ENCODE peak calls at places on chromosomes 13 and 19, in four cellular contexts. U is tibial nerve, A is pancreas, D is left ventricle myocardium inferior. R is an unnamed sample.

GRCh38 chr13:98509271-98510155 is 67.4 kb downstream of the STK24 start:
- DNase-seq in U (peak), A (no peak), D (peak), R (peak)

GRCh38 chr13:78632956-78633355 is 26.0 kb downstream of the OBI1 start:
- DNase-seq in U (no peak), A (no peak), D (no peak), R (no peak)

GRCh38 chr19:58571575-58571947 is 1.6 kb downstream of the MZF1 start:
- DNase-seq in U (no peak), A (no peak), D (no peak), R (no peak)

GRCh38 chr19:42176990-42177685 is 40.3 kb downstream of the DEDD2 start:
- DNase-seq in U (peak), A (peak), D (peak), R (no peak)

GRCh38 chr13:95204231-95204765 is 97.0 kb downstream of the ABCC4 start:
- DNase-seq in U (no peak), A (no peak), D (no peak), R (no peak)

GRCh38 chr13:23928985-23929384 is 31.7 kb upstream of the C1QTNF9B start:
- DNase-seq in U (no peak), A (no peak), D (no peak), R (no peak)

GRCh38 chr13:34522818-34523217 is 419.3 kb upstream of the NBEA start:
- DNase-seq in U (no peak), A (no peak), D (no peak), R (no peak)

GRCh38 chr13:32021785-32022184 is 9.8 kb upstream of the FRY start:
- DNase-seq in U (no peak), A (no peak), D (no peak), R (no peak)

GRCh38 chr19:15495151-15495550 is 13.2 kb upstream of the CYP4F22 start:
- DNase-seq in U (no peak), A (no peak), D (no peak), R (no peak)

GRCh38 chr19:10238172-10238783 is 7.1 kb upstream of the S1PR2 start:
- DNase-seq in U (no peak), A (no peak), D (peak), R (no peak)

GRCh38 chr13:75384881-75385707 is 96.9 kb downstream of the TBC1D4 start:
- DNase-seq in U (no peak), A (no peak), D (no peak), R (no peak)

GRCh38 chr13:105412171-105412570 is 1123.3 kb downstream of the EFNB2 start:
- DNase-seq in U (no peak), A (no peak), D (no peak), R (no peak)

GRCh38 chr13:73323615-73324014 is 264.8 kb downstream of the KLF5 start:
- DNase-seq in U (no peak), A (no peak), D (no peak), R (no peak)

GRCh38 chr19:12668937-12669271 is 2.3 kb downstream of the WDR83 start:
- DNase-seq in U (peak), A (peak), D (peak), R (no peak)

GRCh38 chr19:5594521-5594950 is 26.8 kb upstream of the TINCR start:
- DNase-seq in U (no peak), A (no peak), D (no peak), R (no peak)

GRCh38 chr19:57566396-57567256 is 7.0 kb upstream of the ZNF550 start:
- DNase-seq in U (no peak), A (no peak), D (no peak), R (no peak)

GRCh38 chr13:41499452-41499851 is 42.1 kb downstream of the RGCC start:
- DNase-seq in U (no peak), A (no peak), D (no peak), R (no peak)

GRCh38 chr19:46189971-46190335 is 39.6 kb upstream of the IGFL1 start:
- DNase-seq in U (no peak), A (no peak), D (no peak), R (no peak)

GRCh38 chr19:3324405-3324856 is 42.0 kb upstream of the NFIC start:
- DNase-seq in U (peak), A (peak), D (peak), R (no peak)

GRCh38 chr13:41467546-41467945 is 10.2 kb downstream of the RGCC start:
- DNase-seq in U (no peak), A (no peak), D (no peak), R (no peak)

GRCh38 chr13:110713981-110714797 is 689 bp downstream of the ING1 start:
- DNase-seq in U (peak), A (peak), D (peak), R (no peak)
- TF ChIP-seq CTCF in U (no peak), A (no peak), D (no peak), R (no peak)

GRCh38 chr19:794989-795658 is 2.1 kb upstream of the PTBP1 start:
- DNase-seq in U (no peak), A (peak), D (no peak), R (no peak)

GRCh38 chr19:797528-798414 is 519 bp downstream of the PTBP1 start:
- DNase-seq in U (peak), A (peak), D (peak), R (peak)

GRCh38 chr19:796692-797527 is at the start of gene PTBP1:
- DNase-seq in U (peak), A (peak), D (peak), R (peak)

GRCh38 chr19:793775-794174 is 3.5 kb upstream of the PTBP1 start:
- DNase-seq in U (no peak), A (no peak), D (no peak), R (no peak)

GRCh38 chr19:795691-796581 is 1.3 kb upstream of the PTBP1 start:
- DNase-seq in U (no peak), A (peak), D (no peak), R (no peak)
- H3K27ac ChIP-seq in U (peak), A (peak), D (peak), R (no peak)

DNA sequence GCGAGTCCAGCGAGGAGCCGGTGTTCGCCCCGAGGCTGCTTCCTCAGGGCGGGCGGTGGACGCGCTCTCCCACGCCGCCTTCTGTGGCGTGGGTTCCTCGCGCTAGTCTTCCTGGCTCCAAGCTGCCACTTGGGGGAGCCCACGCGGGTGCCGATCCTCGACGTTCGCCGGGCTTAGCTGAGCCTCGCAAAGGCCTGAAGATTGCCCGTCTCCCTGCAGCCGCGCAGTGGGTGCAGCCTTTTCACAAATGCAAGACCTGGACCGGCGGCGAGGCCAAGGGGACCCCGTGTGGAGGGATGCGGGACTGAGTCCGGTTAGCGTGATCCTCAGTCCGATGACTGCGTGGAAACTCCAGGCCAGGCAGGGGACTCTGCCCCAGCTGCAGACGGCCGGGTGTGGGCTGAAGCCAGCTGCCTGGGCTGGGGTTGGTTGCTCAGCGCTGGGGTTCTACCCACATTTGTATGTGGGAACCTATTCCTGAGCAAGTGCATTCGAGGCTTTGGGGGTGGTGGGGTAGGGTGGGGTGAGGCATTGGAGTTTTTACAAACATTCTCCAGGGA is 16.6 kb upstream of the LRP3 start:
- DNase-seq in U (no peak), A (peak), D (no peak), R (peak)
- H3K4me3 ChIP-seq in U (peak), A (peak), D (peak), R (peak)

GRCh38 chr19:52748336-52748950 is 13.6 kb upstream of the ZNF611 start:
- DNase-seq in U (no peak), A (no peak), D (no peak), R (no peak)
- TF ChIP-seq CTCF in U (peak), A (no peak), D (peak), R (peak)

GRCh38 chr13:110536006-110536693 is 25.4 kb downstream of the RAB20 start:
- DNase-seq in U (peak), A (peak), D (no peak), R (no peak)

GRCh38 chr13:110537116-110537515 is 24.4 kb downstream of the RAB20 start:
- DNase-seq in U (no peak), A (peak), D (no peak), R (no peak)

GRCh38 chr13:110533771-110534670 is 27.5 kb downstream of the RAB20 start:
- DNase-seq in U (no peak), A (peak), D (no peak), R (no peak)

GRCh38 chr13:110538632-110539031 is 22.9 kb downstream of the RAB20 start:
- DNase-seq in U (peak), A (no peak), D (peak), R (no peak)

DNA sequence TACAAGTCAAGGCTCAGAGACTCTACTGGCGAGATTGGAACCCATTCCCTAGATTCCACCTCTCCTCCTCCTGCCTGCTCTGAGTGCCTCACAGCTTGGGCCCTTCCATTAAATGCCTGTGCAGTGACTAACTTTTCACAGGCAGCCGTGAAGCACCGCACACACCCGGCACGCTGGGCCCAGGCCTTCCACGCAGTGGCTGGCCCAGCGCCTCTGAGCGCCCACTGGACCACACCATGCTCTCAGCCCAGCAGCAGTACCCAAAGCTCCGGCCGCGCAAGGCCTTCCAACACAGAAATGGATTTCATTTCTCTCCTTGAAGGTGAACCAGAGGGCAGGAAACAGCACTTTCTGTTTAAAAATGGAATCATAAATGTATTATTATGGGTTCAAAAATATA is 26.0 kb downstream of the RAB20 start:
- DNase-seq in U (no peak), A (peak), D (no peak), R (no peak)
- H3K27ac ChIP-seq in U (peak), A (no peak), D (peak), R (peak)

DNA sequence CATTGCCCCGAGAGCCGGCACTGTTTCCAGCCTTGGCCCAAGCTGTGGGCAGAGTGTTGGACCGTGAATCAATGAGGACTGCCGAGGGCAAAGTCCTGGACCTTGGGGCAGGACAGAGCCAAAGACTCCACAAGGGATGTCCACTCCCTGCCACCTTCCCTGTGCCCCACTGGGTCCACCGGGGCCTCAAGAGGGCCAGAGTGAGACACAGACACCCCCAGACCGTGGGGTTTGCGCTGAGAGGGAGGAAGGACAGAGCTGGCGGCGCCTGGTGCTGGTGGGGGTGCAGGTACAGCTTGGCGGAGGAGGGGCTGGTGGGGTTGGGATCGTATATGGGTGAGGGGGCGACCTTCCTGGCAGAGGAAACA is 11.8 kb downstream of the MAST3 start:
- DNase-seq in U (no peak), A (no peak), D (no peak), R (no peak)
- H3K4me3 ChIP-seq in U (peak), A (peak), D (peak), R (peak)

R was measured in thoracic aorta.